ENCODE peak calls at places on chromosomes 5 and 9, in nine cellular contexts. G, U, X, Z, L, C, J, Y and H are unnamed samples.

GRCh38 chr9:21392270-21392669 is 7.1 kb upstream of the IFNA2 start:
- DNase-seq in Y (no peak), X (no peak), L (no peak), C (no peak), G (no peak), U (peak; percentile 33), J (no peak), Z (no peak), H (peak; percentile 35)

GRCh38 chr5:94153736-94154450 is 412.5 kb upstream of the POU5F2 start:
- DNase-seq in X (no peak), L (no peak), Z (peak; percentile 8), U (no peak), C (no peak), J (peak; percentile 19), G (no peak), Y (no peak), H (peak; percentile 26)

GRCh38 chr9:34457266-34458012 is 931 bp downstream of the FAM219A start:
- DNase-seq in G (peak; percentile 75), Z (peak; percentile 17), U (peak; percentile 66), L (peak; percentile 39), X (no peak), Y (no peak), J (peak; percentile 71), C (peak; percentile 89), H (peak; percentile 74)

GRCh38 chr5:74992791-74993190 is 59.6 kb downstream of the GCNT4 start:
- DNase-seq in X (no peak), C (no peak), Y (no peak), J (no peak), Z (no peak), U (peak; percentile 52), L (no peak), G (no peak), H (peak; percentile 46)

GRCh38 chr9:6667633-6668280 is 22.2 kb upstream of the GLDC start:
- DNase-seq in L (no peak), G (no peak), Z (no peak), J (peak; percentile 40), C (no peak), X (no peak), U (no peak), Y (peak; percentile 13), H (peak; percentile 39)

GRCh38 chr5:13831236-13831810 is 113.2 kb downstream of the DNAH5 start:
- DNase-seq in C (no peak), Z (no peak), G (no peak), Y (no peak), J (peak; percentile 61), L (no peak), X (no peak), U (peak; percentile 74), H (peak; percentile 74)

GRCh38 chr5:74625742-74626241 is 14.7 kb downstream of the ENC1 start:
- DNase-seq in Z (no peak), Y (no peak), X (no peak), J (peak; percentile 77), U (peak; percentile 79), L (no peak), C (no peak), G (no peak), H (peak; percentile 45)

GRCh38 chr5:16486679-16487078 is 21.1 kb upstream of the ZNF622 start:
- DNase-seq in X (no peak), U (no peak), J (no peak), C (no peak), Y (no peak), G (no peak), L (no peak), Z (no peak), H (no peak)

GRCh38 chr9:114745108-114745848 is 60.6 kb downstream of the TNFSF15 start:
- DNase-seq in C (no peak), G (no peak), Z (no peak), X (no peak), Y (no peak), U (no peak), J (peak; percentile 33), L (no peak), H (no peak)

GRCh38 chr5:53542917-53543316 is 17.5 kb upstream of the NDUFS4 start:
- DNase-seq in C (no peak), J (no peak), L (no peak), G (no peak), X (no peak), Y (no peak), Z (no peak), U (no peak), H (no peak)

GRCh38 chr5:91170266-91170665 is 212.9 kb downstream of the ARRDC3 start:
- DNase-seq in G (no peak), U (peak; percentile 72), C (no peak), J (peak; percentile 64), Z (peak; percentile 52), L (no peak), Y (no peak), X (no peak), H (peak; percentile 87)

GRCh38 chr9:86667307-86667706 is 280.0 kb downstream of the GAS1 start:
- DNase-seq in C (no peak), Z (no peak), J (peak; percentile 73), X (no peak), G (no peak), Y (no peak), U (peak; percentile 23), L (no peak), H (no peak)

GRCh38 chr9:35487066-35487465 is 2.8 kb upstream of the RUSC2 start:
- DNase-seq in J (no peak), G (no peak), U (no peak), L (no peak), C (no peak), Z (no peak), X (no peak), Y (no peak), H (no peak)

GRCh38 chr5:99060306-99061261 is 131.8 kb upstream of the CHD1 start:
- DNase-seq in J (peak; percentile 73), C (peak; percentile 51), X (no peak), L (peak; percentile 39), G (peak; percentile 84), U (peak; percentile 55), Y (peak; percentile 84), Z (peak; percentile 23), H (peak; percentile 86)

GRCh38 chr5:36058776-36059175 is 7.9 kb downstream of the UGT3A2 start:
- DNase-seq in Z (no peak), U (no peak), X (no peak), C (no peak), J (no peak), L (no peak), Y (no peak), G (no peak), H (no peak)

GRCh38 chr5:151912360-151912759 is 12.3 kb downstream of the GLRA1 start:
- DNase-seq in Y (no peak), U (no peak), L (no peak), C (peak; percentile 29), G (no peak), J (no peak), Z (no peak), X (no peak), H (no peak)

GRCh38 chr5:114367029-114367428 is 5.2 kb downstream of the KCNN2 start:
- DNase-seq in Y (no peak), C (no peak), U (peak; percentile 11), X (no peak), G (no peak), Z (no peak), J (no peak), L (no peak), H (peak; percentile 40)

GRCh38 chr5:110356687-110357086 is 369.8 kb downstream of the TMEM232 start:
- DNase-seq in Y (no peak), C (no peak), J (peak; percentile 60), G (no peak), U (no peak), Z (no peak), X (no peak), L (no peak), H (no peak)

GRCh38 chr9:2093920-2094597 is 78.9 kb downstream of the SMARCA2 start:
- DNase-seq in U (peak; percentile 49), G (peak; percentile 38), C (no peak), J (peak; percentile 44), L (peak; percentile 63), X (no peak), Y (no peak), Z (peak; percentile 29), H (peak; percentile 40)

GRCh38 chr5:157230610-157231009 is 35.3 kb upstream of the CYFIP2 start:
- DNase-seq in X (no peak), Y (no peak), J (no peak), C (no peak), Z (no peak), L (no peak), U (no peak), G (no peak), H (no peak)

GRCh38 chr5:122170630-122171029 is 41.3 kb downstream of the ZNF474 start:
- DNase-seq in Z (no peak), C (no peak), Y (no peak), J (peak; percentile 44), L (peak; percentile 47), U (peak; percentile 67), X (no peak), G (no peak), H (peak; percentile 81)

GRCh38 chr9:93111371-93112115 is 15.5 kb downstream of the CARD19 start:
- DNase-seq in U (peak; percentile 92), X (no peak), C (peak; percentile 39), Z (no peak), Y (no peak), G (peak; percentile 78), L (no peak), J (peak; percentile 72), H (peak; percentile 92)

GRCh38 chr5:170738840-170739239 is 44.7 kb upstream of the GABRP start:
- DNase-seq in J (no peak), X (no peak), C (no peak), G (no peak), U (no peak), Y (no peak), L (no peak), Z (no peak), H (no peak)
- H3K4me3 ChIP-seq in J (no peak overlapping the region), X (no peak overlapping the region), C (no peak overlapping the region), G (no peak overlapping the region), U (no peak overlapping the region), Y (no peak overlapping the region), L (no peak overlapping the region), Z (no peak overlapping the region), H (no peak overlapping the region)

DNA sequence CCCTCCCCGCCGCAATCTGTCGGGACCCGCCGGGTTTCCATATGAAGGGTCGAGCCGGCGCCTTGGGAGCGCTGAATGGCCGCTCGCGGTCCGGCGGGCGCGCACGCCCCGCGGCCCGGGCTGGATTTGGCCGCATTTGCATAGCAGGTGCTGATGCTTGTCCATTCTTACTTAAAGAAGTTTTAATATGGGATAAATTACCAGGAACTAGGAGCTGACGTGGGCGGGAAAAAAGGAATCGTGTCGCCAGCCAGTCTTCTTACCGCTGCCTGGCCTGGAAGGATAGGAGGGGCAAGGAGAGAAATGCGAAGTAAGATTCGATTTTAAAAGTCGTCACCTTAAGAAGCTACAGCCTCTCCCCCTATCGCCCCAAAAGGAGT is 8.9 kb upstream of the NEUROG1 start:
- DNase-seq in Z (no peak), C (no peak), X (no peak), U (no peak), L (no peak), J (no peak), G (no peak), Y (no peak), H (no peak)
- H3K4me3 ChIP-seq in Z (no peak overlapping the region), C (peak overlapping the region; percentile 53), X (peak overlapping the region; percentile 72), U (peak overlapping the region; percentile 34), L (no peak overlapping the region), J (no peak overlapping the region), G (peak overlapping the region; percentile 35), Y (peak overlapping the region; percentile 40), H (peak overlapping the region; percentile 23)

GRCh38 chr5:50365615-50366251 is 75.4 kb downstream of the EMB start:
- DNase-seq in L (no peak), J (no peak), Y (no peak), U (no peak), Z (no peak), X (no peak), C (no peak), G (no peak), H (no peak)
- H3K4me3 ChIP-seq in L (no peak overlapping the region), J (no peak overlapping the region), Y (no peak overlapping the region), U (no peak overlapping the region), Z (no peak overlapping the region), X (no peak overlapping the region), C (no peak overlapping the region), G (no peak overlapping the region), H (no peak overlapping the region)

GRCh38 chr5:5025098-5025773 is 114.9 kb upstream of the ADAMTS16 start:
- DNase-seq in G (no peak), X (no peak), C (no peak), Z (no peak), J (no peak), U (no peak), L (no peak), Y (no peak), H (no peak)
- H3K4me3 ChIP-seq in G (no peak overlapping the region), X (no peak overlapping the region), C (no peak overlapping the region), Z (no peak overlapping the region), J (no peak overlapping the region), U (no peak overlapping the region), L (no peak overlapping the region), Y (no peak overlapping the region), H (no peak overlapping the region)